ENCODE peak calls at places on chromosome 6, in ten cellular contexts. H, T, E, C, B, A, D, Z, V and J are unnamed samples.

GRCh38 chr6:167679137-167679736 is 147.5 kb upstream of the AFDN start:
- DNase-seq in H (no peak), Z (no peak), T (no peak), B (no peak), V (no peak), E (no peak), A (no peak), C (no peak), D (no peak), J (no peak)

GRCh38 chr6:125104425-125104824 is 49.1 kb upstream of the TPD52L1 start:
- DNase-seq in H (no peak), V (no peak), Z (no peak), B (no peak), E (no peak), C (no peak), T (no peak), D (no peak), A (no peak), J (no peak)

GRCh38 chr6:158631678-158632537 is 12.6 kb downstream of the DYNLT1 start:
- DNase-seq in B (peak; percentile 65), A (peak; percentile 68), H (peak; percentile 87), C (peak; percentile 84), E (no peak), T (no peak), V (no peak), Z (peak; percentile 90), D (peak; percentile 80), J (no peak)

GRCh38 chr6:101477436-101477835 is 83.9 kb downstream of the GRIK2 start:
- DNase-seq in H (no peak), V (no peak), T (peak; percentile 40), C (no peak), Z (no peak), A (no peak), E (no peak), B (no peak), D (no peak), J (no peak)

GRCh38 chr6:20182926-20183521 is 29.2 kb downstream of the MBOAT1 start:
- DNase-seq in A (no peak), B (peak; percentile 89), H (peak; percentile 75), Z (peak; percentile 81), V (no peak), E (no peak), C (peak; percentile 23), D (no peak), T (no peak), J (no peak)

GRCh38 chr6:158018851-158019361 is 37.2 kb downstream of the SYNJ2 start:
- DNase-seq in D (no peak), V (no peak), C (no peak), Z (peak; percentile 28), E (no peak), T (no peak), A (no peak), H (no peak), B (no peak), J (no peak)

GRCh38 chr6:83057705-83058321 is 7.8 kb downstream of the UBE3D start:
- DNase-seq in E (no peak), C (no peak), D (peak; percentile 45), Z (no peak), A (peak; percentile 28), T (peak; percentile 68), H (peak; percentile 58), B (peak; percentile 44), V (peak; percentile 16), J (no peak)

GRCh38 chr6:4281341-4282293 is 146.2 kb upstream of the ECI2 start:
- DNase-seq in E (no peak), H (peak; percentile 55), D (no peak), Z (peak; percentile 62), V (no peak), A (peak; percentile 32), B (peak; percentile 80), T (no peak), C (peak; percentile 52), J (peak; percentile 46)

GRCh38 chr6:149012040-149012545 is 265.3 kb downstream of the UST start:
- DNase-seq in E (no peak), T (no peak), A (no peak), Z (no peak), C (no peak), H (no peak), V (no peak), D (peak; percentile 81), B (no peak), J (no peak)

GRCh38 chr6:166617359-166617758 is 9.7 kb downstream of the RPS6KA2 start:
- DNase-seq in B (no peak), A (no peak), Z (no peak), E (no peak), D (no peak), C (no peak), T (no peak), H (no peak), V (no peak), J (no peak)

GRCh38 chr6:41452763-41453162 is 93.4 kb upstream of the FOXP4 start:
- DNase-seq in C (no peak), H (no peak), D (no peak), Z (no peak), A (no peak), T (no peak), B (no peak), E (no peak), V (no peak), J (no peak)

GRCh38 chr6:47698342-47698787 is at the start of gene ADGRF4:
- DNase-seq in A (no peak), Z (no peak), D (peak; percentile 82), H (peak; percentile 61), T (no peak), B (peak; percentile 64), C (no peak), E (no peak), V (no peak), J (peak; percentile 27)

GRCh38 chr6:28160233-28160632 is 18.6 kb downstream of the ZKSCAN8 start:
- DNase-seq in B (no peak), Z (no peak), V (no peak), A (no peak), D (no peak), T (no peak), H (no peak), E (no peak), C (no peak), J (no peak)

GRCh38 chr6:160173806-160174205 is 52.2 kb downstream of the SLC22A1 start:
- DNase-seq in Z (no peak), V (no peak), H (no peak), D (no peak), A (no peak), C (no peak), B (no peak), T (no peak), E (no peak), J (no peak)

GRCh38 chr6:165841153-165841558 is 178.1 kb upstream of the PDE10A start:
- DNase-seq in Z (no peak), E (no peak), T (no peak), C (no peak), D (no peak), V (no peak), A (no peak), H (no peak), B (no peak), J (no peak)

GRCh38 chr6:167027308-167027707 is 28.1 kb downstream of the CEP43 start:
- DNase-seq in A (no peak), Z (no peak), D (no peak), H (no peak), B (no peak), E (no peak), C (no peak), T (no peak), V (no peak), J (no peak)

GRCh38 chr6:34145161-34146020 is 496 bp downstream of the GRM4 start:
- DNase-seq in V (peak; percentile 22), C (no peak), H (peak; percentile 63), E (no peak), B (peak; percentile 33), D (peak; percentile 37), Z (no peak), T (peak; percentile 81), A (no peak), J (no peak)

GRCh38 chr6:13924146-13924948 is 405 bp upstream of the RNF182 start:
- DNase-seq in B (no peak), E (peak; percentile 13), V (peak; percentile 32), D (peak; percentile 17), H (no peak), T (peak; percentile 29), A (peak; percentile 30), Z (peak; percentile 45), C (peak; percentile 27), J (no peak)

GRCh38 chr6:153172815-153173214 is 41.7 kb upstream of the RGS17 start:
- DNase-seq in E (no peak), D (no peak), H (no peak), C (no peak), V (no peak), T (peak; percentile 39), B (no peak), Z (no peak), A (no peak), J (no peak)

GRCh38 chr6:170049641-170050491 is 241.0 kb downstream of the DLL1 start:
- DNase-seq in V (no peak), E (no peak), T (no peak), A (peak; percentile 81), B (no peak), C (peak; percentile 89), H (no peak), D (no peak), Z (peak; percentile 92), J (peak; percentile 56)

GRCh38 chr6:89585156-89585555 is 53.4 kb downstream of the LYRM2 start:
- DNase-seq in H (no peak), C (no peak), E (no peak), T (no peak), D (no peak), Z (no peak), A (no peak), V (no peak), B (no peak), J (no peak)

GRCh38 chr6:168124161-168124560 is 45.1 kb upstream of the FRMD1 start:
- DNase-seq in T (no peak), C (no peak), Z (no peak), E (no peak), H (no peak), V (no peak), A (no peak), D (no peak), B (no peak), J (no peak)

GRCh38 chr6:43723737-43724295 is 36.2 kb upstream of the MRPS18A start:
- DNase-seq in E (peak; percentile 42), Z (peak; percentile 71), B (peak; percentile 69), D (peak; percentile 74), T (peak; percentile 85), C (no peak), H (peak; percentile 95), A (peak; percentile 59), V (peak; percentile 67), J (no peak)

GRCh38 chr6:52371656-52372151 is 9.8 kb downstream of the PAQR8 start:
- DNase-seq in H (no peak), T (no peak), D (no peak), Z (no peak), E (no peak), V (no peak), A (no peak), B (no peak), C (no peak), J (no peak)

GRCh38 chr6:169794317-169795055 is 43.1 kb downstream of the ERMARD start:
- DNase-seq in V (no peak), T (no peak), H (no peak), C (no peak), Z (no peak), A (no peak), E (no peak), B (no peak), D (no peak), J (no peak)

GRCh38 chr6:117908246-117909107 is 1.4 kb downstream of the SLC35F1 start:
- DNase-seq in C (no peak), T (peak; percentile 55), E (no peak), V (no peak), D (no peak), H (no peak), B (no peak), Z (no peak), A (no peak), J (no peak)

GRCh38 chr6:163250122-163250521 is 164.4 kb upstream of the QKI start:
- DNase-seq in T (no peak), Z (no peak), D (no peak), B (no peak), A (no peak), H (no peak), V (no peak), C (no peak), E (no peak), J (no peak)

GRCh38 chr6:6840831-6841263 is 252.3 kb downstream of the LY86 start:
- DNase-seq in A (no peak), D (no peak), E (no peak), T (peak; percentile 47), Z (no peak), C (no peak), H (no peak), B (no peak), V (no peak), J (no peak)